ENCODE peak calls at places on chromosomes 3 and 15, in six cellular contexts. M, Z, P, X, A and C are unnamed samples.

GRCh38 chr15:75037685-75038084 is 14.3 kb downstream of the PPCDC start:
- DNase-seq in A (no peak), P (no peak), X (no peak), Z (no peak), M (no peak), C (no peak)

GRCh38 chr3:136332776-136333175 is 82.6 kb downstream of the PCCB start:
- DNase-seq in A (no peak), Z (peak), M (no peak), X (no peak), P (no peak), C (peak)

GRCh38 chr15:73002509-73002908 is 49.8 kb upstream of the NEO1 start:
- DNase-seq in A (no peak), P (no peak), M (no peak), X (no peak), Z (no peak), C (no peak)

GRCh38 chr3:100033814-100034490 is 80.3 kb downstream of the FILIP1L start:
- DNase-seq in P (no peak), X (no peak), A (no peak), Z (peak), M (no peak), C (no peak)

GRCh38 chr15:84669726-84670125 is 11.7 kb upstream of the NMB start:
- DNase-seq in A (no peak), X (peak), P (no peak), Z (no peak), M (no peak), C (no peak)

GRCh38 chr3:128547368-128547987 is 54.5 kb upstream of the GATA2 start:
- DNase-seq in M (peak), Z (no peak), P (no peak), X (no peak), A (no peak), C (no peak)

GRCh38 chr15:77666296-77666660 is 33.6 kb upstream of the LINGO1 start:
- DNase-seq in Z (no peak), P (no peak), M (no peak), X (no peak), A (no peak), C (no peak)

GRCh38 chr3:45932112-45932511 is 11.2 kb upstream of the CXCR6 start:
- DNase-seq in P (no peak), M (no peak), A (no peak), X (no peak), Z (no peak), C (no peak)

GRCh38 chr3:50336452-50337174 is 4.0 kb downstream of the RASSF1 start:
- DNase-seq in X (no peak), A (no peak), Z (no peak), M (peak), P (no peak), C (no peak)

GRCh38 chr3:99965077-99965476 is 147.4 kb downstream of the CMSS1 start:
- DNase-seq in A (no peak), X (no peak), M (no peak), P (no peak), Z (no peak), C (no peak)

GRCh38 chr3:149657796-149658443 is at the start of gene WWTR1:
- DNase-seq in P (peak), Z (peak), M (no peak), A (peak), X (peak), C (peak)

GRCh38 chr15:31283046-31283445 is 43.6 kb upstream of the KLF13 start:
- DNase-seq in X (no peak), P (no peak), M (no peak), A (no peak), Z (no peak), C (no peak)

GRCh38 chr3:63639821-63640220 is 12.7 kb upstream of the SNTN start:
- DNase-seq in Z (no peak), A (no peak), X (no peak), M (no peak), P (no peak), C (no peak)

GRCh38 chr3:28915711-28916481 is 365.0 kb upstream of the RBMS3 start:
- DNase-seq in X (no peak), P (no peak), A (peak), M (no peak), Z (no peak), C (peak)

GRCh38 chr3:143040264-143040879 is 39.0 kb downstream of the U2SURP start:
- DNase-seq in Z (no peak), X (no peak), M (peak), P (no peak), A (no peak), C (peak)

GRCh38 chr15:88525418-88525817 is 21.1 kb downstream of the DET1 start:
- DNase-seq in P (no peak), Z (no peak), A (no peak), M (no peak), X (no peak), C (no peak)

GRCh38 chr3:140695361-140696061 is 17.6 kb downstream of the TRIM42 start:
- DNase-seq in P (no peak), M (no peak), A (no peak), Z (no peak), X (no peak), C (no peak)

GRCh38 chr15:69533504-69533903 is 80.9 kb downstream of the RPLP1 start:
- DNase-seq in A (no peak), X (no peak), Z (no peak), P (no peak), M (no peak), C (no peak)

GRCh38 chr15:27222479-27222878 is 251.5 kb downstream of the GABRG3 start:
- DNase-seq in Z (no peak), A (no peak), P (no peak), M (no peak), X (no peak), C (peak)

GRCh38 chr3:124297062-124297980 is 305.4 kb upstream of the ROPN1 start:
- DNase-seq in Z (no peak), A (peak), P (no peak), M (no peak), X (no peak), C (no peak)

GRCh38 chr15:48177875-48178611 is at the start of gene MYEF2:
- DNase-seq in X (peak), A (peak), M (peak), Z (peak), P (peak), C (peak)

GRCh38 chr3:23099021-23099420 is 104.1 kb upstream of the UBE2E2 start:
- DNase-seq in A (no peak), X (no peak), P (no peak), M (no peak), Z (no peak), C (no peak)

GRCh38 chr15:76060098-76060989 is 559 bp downstream of the TMEM266 start:
- DNase-seq in Z (no peak), X (no peak), A (no peak), M (no peak), P (peak), C (peak)

GRCh38 chr3:38460377-38461085 is 6.8 kb downstream of the ACVR2B start:
- DNase-seq in P (no peak), M (no peak), A (no peak), Z (no peak), X (no peak), C (no peak)

GRCh38 chr3:133871368-133872090 is 24.2 kb downstream of the RAB6B start:
- DNase-seq in A (no peak), X (no peak), Z (no peak), M (no peak), P (no peak), C (no peak)

GRCh38 chr3:42025388-42026138 is 63.7 kb upstream of the ULK4 start:
- DNase-seq in P (no peak), X (peak), Z (no peak), M (peak), A (peak), C (peak)

GRCh38 chr3:59862686-59863085 is 812.9 kb upstream of the CFAP20DC start:
- DNase-seq in A (no peak), X (no peak), Z (no peak), M (peak), P (no peak), C (peak)

GRCh38 chr3:112818289-112818688 is 28.4 kb downstream of the CD200R1L start:
- DNase-seq in A (no peak), X (no peak), M (no peak), P (no peak), Z (no peak), C (no peak)

GRCh38 chr3:181316481-181316880 is 326.9 kb upstream of the DNAJC19 start:
- DNase-seq in X (no peak), M (no peak), P (no peak), A (no peak), Z (no peak), C (peak)

GRCh38 chr3:100018806-100019205 is 95.5 kb downstream of the FILIP1L start:
- DNase-seq in P (no peak), X (no peak), A (no peak), M (no peak), Z (no peak), C (no peak)

GRCh38 chr3:188486126-188486525 is 332.2 kb downstream of the LPP start:
- DNase-seq in M (no peak), P (no peak), Z (no peak), A (no peak), X (no peak), C (no peak)

GRCh38 chr15:43900964-43901363 is 74.2 kb downstream of the WDR76 start:
- DNase-seq in M (no peak), P (no peak), A (no peak), Z (no peak), X (no peak), C (no peak)

GRCh38 chr15:99475754-99476412 is 89.9 kb upstream of the MEF2A start:
- DNase-seq in A (no peak), Z (no peak), M (no peak), P (no peak), X (no peak), C (no peak)

GRCh38 chr3:119582178-119582577 is 2.9 kb downstream of the ADPRH start:
- DNase-seq in P (no peak), X (no peak), A (no peak), M (no peak), Z (no peak), C (no peak)

DNA sequence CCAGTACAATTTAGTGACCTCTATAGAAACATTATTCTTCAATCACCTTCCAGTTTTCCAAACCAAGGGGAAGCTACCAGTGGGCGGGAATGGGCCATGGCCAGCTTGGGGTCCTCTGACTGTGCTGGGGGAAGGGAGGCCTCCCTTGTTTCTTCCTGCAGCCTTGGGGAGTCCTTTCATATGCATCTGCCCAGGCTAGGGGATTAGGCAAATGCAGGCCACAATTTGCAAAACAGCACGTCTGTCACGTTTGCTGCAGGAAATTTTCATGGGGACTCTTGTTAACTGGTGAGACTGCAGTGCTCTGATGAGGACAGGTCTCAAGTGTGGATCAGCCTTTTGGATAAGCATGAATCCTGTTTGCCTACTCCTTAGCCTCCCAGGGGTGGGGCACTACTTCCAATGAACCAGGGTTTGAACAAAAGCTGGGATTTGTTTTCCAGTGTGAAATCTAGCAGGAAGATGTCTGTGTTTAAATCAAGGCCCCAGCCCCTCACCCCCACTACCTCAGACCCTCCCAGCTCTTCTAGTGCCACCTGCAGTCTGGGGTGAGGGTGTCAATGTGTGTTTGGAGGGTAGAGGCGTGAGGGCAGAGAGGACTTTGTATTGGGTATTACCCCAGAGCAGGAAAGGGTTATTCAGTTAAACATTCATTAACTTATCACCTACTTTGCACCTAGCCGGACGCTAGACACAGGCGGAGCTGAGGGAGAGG is 219.9 kb downstream of the OPA1 start:
- DNase-seq in M (no peak), X (peak), A (no peak), P (no peak), Z (no peak), C (no peak)
- TF ChIP-seq RAD21 in M (no peak), X (no peak), A (no peak), P (no peak), Z (no peak), C (no peak)

DNA sequence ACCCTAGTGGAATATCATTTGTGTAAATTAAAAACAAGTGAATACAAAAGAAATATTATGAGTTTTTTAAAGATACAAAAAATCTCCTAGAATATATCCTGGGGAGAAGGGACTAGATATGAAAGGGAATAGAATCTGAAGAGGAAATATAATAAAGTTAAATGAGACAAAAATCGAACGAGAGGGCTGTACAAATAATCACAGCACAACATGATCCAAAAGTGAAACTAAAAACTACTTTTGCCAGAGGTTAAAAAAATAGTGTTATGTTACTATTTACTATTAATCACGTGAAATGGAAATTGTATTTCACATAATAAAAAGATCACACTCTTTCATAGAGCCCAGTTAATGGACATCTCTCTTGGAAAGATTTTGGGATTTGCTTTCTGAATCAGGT is 28.6 kb downstream of the CGGBP1 start:
- DNase-seq in Z (no peak), M (no peak), X (no peak), P (no peak), A (no peak), C (no peak)
- H3K4me3 ChIP-seq in Z (no peak), M (no peak), X (no peak), P (no peak), A (no peak), C (no peak)

DNA sequence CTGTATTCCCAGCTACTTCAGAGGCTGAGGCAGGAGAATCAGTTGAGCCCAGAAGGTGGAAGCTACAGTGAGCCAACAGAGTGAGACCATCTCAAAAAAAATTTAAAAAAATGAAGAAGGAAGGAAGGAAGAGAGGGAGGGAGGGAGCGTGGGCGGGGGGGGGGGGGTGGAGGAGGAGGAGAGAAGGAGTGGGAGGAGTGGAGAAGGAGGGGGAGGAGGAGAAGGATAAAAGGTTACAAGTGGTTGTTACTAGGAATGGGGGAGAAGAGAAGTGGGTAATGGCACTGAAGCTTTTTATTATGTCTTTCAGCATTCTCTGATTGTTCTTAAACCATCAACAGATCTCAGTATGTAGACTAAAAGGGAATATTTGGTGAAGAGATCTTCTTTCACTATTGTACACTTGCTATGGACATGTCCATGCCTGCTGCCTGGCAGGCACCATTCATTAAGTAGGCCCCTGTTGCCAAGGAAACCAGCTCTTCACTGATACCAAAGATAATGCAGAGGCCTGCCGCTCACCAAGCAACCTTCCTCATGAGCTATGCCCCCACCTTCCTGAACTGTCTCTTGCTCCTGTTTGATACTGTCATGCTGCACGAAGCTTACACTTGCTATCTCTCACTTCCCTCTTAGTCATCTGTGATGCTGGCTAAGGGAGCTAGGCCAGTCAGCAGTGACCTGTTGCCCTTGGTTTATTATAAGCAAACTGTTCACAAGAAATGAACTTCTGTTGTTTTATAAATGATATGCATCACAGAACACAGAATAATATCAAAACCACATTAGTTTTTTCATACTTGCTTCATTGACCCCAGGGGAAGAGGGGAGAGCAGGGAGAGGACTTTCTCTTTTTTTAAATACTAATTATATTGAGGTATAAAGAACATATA is 23.1 kb downstream of the EPM2AIP1 start:
- DNase-seq in Z (peak), A (peak), P (peak), X (no peak), M (peak), C (no peak)
- TF ChIP-seq CHD2 in Z (no peak), A (peak), P (peak), X (no peak), M (no peak), C (no peak)

GRCh38 chr3:173410836-173411235 is 13.3 kb downstream of the NLGN1 start:
- DNase-seq in A (no peak), Z (no peak), X (no peak), M (no peak), P (no peak), C (no peak)
- TF ChIP-seq RAD21 in A (no peak), Z (no peak), X (no peak), M (no peak), P (no peak), C (no peak)

GRCh38 chr3:67906256-67906655 is 251.8 kb upstream of the SUCLG2 start:
- DNase-seq in P (no peak), A (no peak), Z (no peak), M (no peak), X (no peak), C (no peak)
- H3K4me3 ChIP-seq in P (no peak), A (no peak), Z (no peak), M (no peak), X (no peak), C (no peak)